ENCODE peak calls at places on chromosomes 6 and 20, in six cellular contexts. Z is activated CD8-positive, alpha-beta memory T cell treated with anti-CD3 and anti-CD28 coated beads for 4 hours; X is left lung; U is DMS79; D is astrocyte of the spinal cord; C is breast epithelium. O is an unnamed sample.

GRCh38 chr6:90502866-90503407 is 83.9 kb downstream of the MAP3K7 start:
- DNase-seq in Z (no peak), X (no peak), U (no peak), D (no peak), C (no peak), O (no peak)

GRCh38 chr6:40419377-40419776 is 167.8 kb downstream of the LRFN2 start:
- DNase-seq in Z (no peak), X (no peak), U (no peak), D (no peak), C (no peak), O (no peak)

GRCh38 chr20:23585808-23586734 is 17.8 kb upstream of the CST9L start:
- DNase-seq in Z (no peak), X (no peak), U (no peak), D (no peak), C (no peak), O (no peak)

GRCh38 chr6:148518371-148519156 is 175.9 kb downstream of the SASH1 start:
- DNase-seq in Z (no peak), X (no peak), U (no peak), D (no peak), C (no peak), O (no peak)

GRCh38 chr6:84877515-84878210 is 113.3 kb upstream of the TBX18 start:
- DNase-seq in Z (no peak), X (no peak), U (no peak), D (no peak), C (no peak), O (no peak)

GRCh38 chr6:110537208-110538123 is 61.1 kb upstream of the SLC22A16 start:
- DNase-seq in Z (no peak), X (no peak), U (no peak), D (peak), C (no peak), O (no peak)

GRCh38 chr6:138546733-138547185 is 47.5 kb upstream of the NHSL1 start:
- DNase-seq in Z (no peak), X (no peak), U (no peak), D (peak), C (no peak), O (no peak)

GRCh38 chr6:139230421-139230840 is 61.4 kb downstream of the TXLNB start:
- DNase-seq in Z (no peak), X (no peak), U (no peak), D (peak), C (no peak), O (no peak)

GRCh38 chr6:166582258-166582657 is 4.2 kb downstream of the RAMACL start:
- DNase-seq in Z (no peak), X (no peak), U (no peak), D (peak), C (no peak), O (no peak)

GRCh38 chr6:57069920-57070331 is 20.1 kb upstream of the ZNF451 start:
- DNase-seq in Z (no peak), X (no peak), U (no peak), D (no peak), C (no peak), O (no peak)

GRCh38 chr6:84522135-84522535 is 242.3 kb downstream of the TBX18 start:
- DNase-seq in Z (no peak), X (no peak), U (no peak), D (peak), C (no peak), O (no peak)

GRCh38 chr6:139124887-139125672 is 9.8 kb upstream of the HECA start:
- DNase-seq in Z (peak), X (peak), U (no peak), D (peak), C (no peak), O (peak)

GRCh38 chr20:38222231-38222922 is 38.2 kb downstream of the KIAA1755 start:
- DNase-seq in Z (no peak), X (peak), U (peak), D (peak), C (peak), O (peak)

GRCh38 chr6:7674291-7674690 is 51.6 kb upstream of the BMP6 start:
- DNase-seq in Z (no peak), X (no peak), U (no peak), D (no peak), C (no peak), O (no peak)

GRCh38 chr6:170072246-170072645 is 218.6 kb downstream of the DLL1 start:
- DNase-seq in Z (no peak), X (no peak), U (no peak), D (no peak), C (no peak), O (no peak)

GRCh38 chr20:39641423-39641822 is 679.3 kb downstream of the DHX35 start:
- DNase-seq in Z (no peak), X (no peak), U (no peak), D (no peak), C (no peak), O (no peak)

GRCh38 chr20:44264287-44264686 is 17.2 kb downstream of the GDAP1L1 start:
- DNase-seq in Z (no peak), X (no peak), U (no peak), D (no peak), C (no peak), O (peak)

GRCh38 chr20:51388227-51388626 is 154.3 kb downstream of the NFATC2 start:
- DNase-seq in Z (no peak), X (no peak), U (no peak), D (peak), C (no peak), O (no peak)

GRCh38 chr6:13372688-13373487 is 44.6 kb upstream of the TBC1D7 start:
- DNase-seq in Z (no peak), X (no peak), U (no peak), D (no peak), C (no peak), O (no peak)

GRCh38 chr6:70363741-70364493 is 49.4 kb upstream of the FAM135A start:
- DNase-seq in Z (no peak), X (no peak), U (no peak), D (no peak), C (no peak), O (peak)

GRCh38 chr6:142207265-142207877 is 60.3 kb downstream of the VTA1 start:
- DNase-seq in Z (peak), X (no peak), U (no peak), D (peak), C (no peak), O (no peak)

GRCh38 chr20:44166477-44166876 is 20.5 kb downstream of the JPH2 start:
- DNase-seq in Z (no peak), X (no peak), U (no peak), D (peak), C (no peak), O (no peak)

GRCh38 chr20:24543168-24543567 is 73.7 kb downstream of the SYNDIG1 start:
- DNase-seq in Z (no peak), X (no peak), U (no peak), D (no peak), C (no peak), O (no peak)

GRCh38 chr6:149132336-149132735 is 185.2 kb upstream of the TAB2 start:
- DNase-seq in Z (no peak), X (no peak), U (no peak), D (no peak), C (no peak), O (no peak)

GRCh38 chr20:57040924-57041323 is 225.5 kb downstream of the BMP7 start:
- DNase-seq in Z (no peak), X (no peak), U (no peak), D (peak), C (no peak), O (no peak)

GRCh38 chr6:169087436-169088046 is 166.1 kb downstream of the THBS2 start:
- DNase-seq in Z (no peak), X (no peak), U (no peak), D (no peak), C (no peak), O (no peak)